ENCODE peak calls at places on chromosome 6, in ten cellular contexts. V is fibroblast of lung, G is H1, T is neural progenitor cell, N is GM23248, S is A673, R is HCT116, A is HepG2, H is PC-3, C is MM.1S. Q is an unnamed sample.

GRCh38 chr6:46381579-46381978 is 109.7 kb downstream of the RCAN2 start:
- DNase-seq in V (no peak), G (no peak), T (no peak), N (no peak), S (no peak), R (no peak), A (no peak), H (no peak), C (no peak), Q (no peak)

GRCh38 chr6:106056738-106057390 is 29.3 kb upstream of the PRDM1 start:
- DNase-seq in V (no peak), G (no peak), T (no peak), N (no peak), S (peak; percentile 56), R (no peak), A (no peak), H (peak; percentile 16), C (no peak), Q (no peak)

GRCh38 chr6:85756982-85757381 is 114.3 kb upstream of the SYNCRIP start:
- DNase-seq in V (peak; percentile 17), G (no peak), T (peak; percentile 11), N (peak; percentile 58), S (peak; percentile 45), R (peak; percentile 22), A (no peak), H (peak; percentile 59), C (peak; percentile 51), Q (no peak)

GRCh38 chr6:148416309-148416965 is 73.8 kb downstream of the SASH1 start:
- DNase-seq in V (no peak), G (no peak), T (no peak), N (no peak), S (no peak), R (no peak), A (no peak), H (no peak), C (no peak), Q (no peak)

GRCh38 chr6:93219447-93219846 is 199.9 kb downstream of the EPHA7 start:
- DNase-seq in V (no peak), G (no peak), T (no peak), N (no peak), S (no peak), R (no peak), A (no peak), H (no peak), C (no peak), Q (no peak)

GRCh38 chr6:46044876-46045617 is 29.4 kb upstream of the CLIC5 start:
- DNase-seq in V (peak; percentile 89), G (no peak), T (no peak), N (peak; percentile 90), S (peak; percentile 32), R (peak; percentile 73), A (no peak), H (peak; percentile 83), C (no peak), Q (peak; percentile 90)

GRCh38 chr6:70709826-70710225 is 42.1 kb downstream of the SMAP1 start:
- DNase-seq in V (peak; percentile 79), G (no peak), T (no peak), N (peak; percentile 80), S (peak; percentile 41), R (no peak), A (peak; percentile 5), H (peak; percentile 76), C (no peak), Q (peak; percentile 76)

GRCh38 chr6:163513003-163513402 is 98.5 kb downstream of the QKI start:
- DNase-seq in V (no peak), G (no peak), T (no peak), N (no peak), S (no peak), R (no peak), A (no peak), H (no peak), C (no peak), Q (no peak)

GRCh38 chr6:82980086-82980485 is 85.6 kb downstream of the UBE3D start:
- DNase-seq in V (peak; percentile 81), G (no peak), T (no peak), N (peak; percentile 78), S (peak; percentile 72), R (no peak), A (no peak), H (peak; percentile 69), C (no peak), Q (peak; percentile 32)

GRCh38 chr6:155850408-155850841 is 394.8 kb upstream of the NOX3 start:
- DNase-seq in V (peak; percentile 77), G (no peak), T (no peak), N (peak; percentile 16), S (no peak), R (peak; percentile 74), A (no peak), H (peak; percentile 78), C (no peak), Q (peak; percentile 39)

GRCh38 chr6:169959129-169960002 is 207.9 kb downstream of the ERMARD start:
- DNase-seq in V (no peak), G (no peak), T (no peak), N (no peak), S (no peak), R (no peak), A (no peak), H (no peak), C (peak; percentile 70), Q (no peak)

GRCh38 chr6:26284537-26285142 is 80.4 kb upstream of the BTN3A2 start:
- DNase-seq in V (peak; percentile 74), G (no peak), T (peak; percentile 82), N (peak; percentile 87), S (peak; percentile 82), R (no peak), A (no peak), H (peak; percentile 66), C (peak; percentile 77), Q (peak; percentile 48)

GRCh38 chr6:156977527-156978291 is 200.5 kb downstream of the ARID1B start:
- DNase-seq in V (peak; percentile 53), G (no peak), T (no peak), N (peak; percentile 65), S (peak; percentile 19), R (no peak), A (no peak), H (no peak), C (no peak), Q (peak; percentile 46)

GRCh38 chr6:156980515-156980914 is 203.3 kb downstream of the ARID1B start:
- DNase-seq in V (no peak), G (no peak), T (peak; percentile 52), N (no peak), S (no peak), R (no peak), A (no peak), H (peak; percentile 66), C (no peak), Q (no peak)

GRCh38 chr6:156976144-156977088 is 199.2 kb downstream of the ARID1B start:
- DNase-seq in V (peak; percentile 63), G (no peak), T (peak; percentile 45), N (peak; percentile 67), S (no peak), R (no peak), A (no peak), H (no peak), C (no peak), Q (peak; percentile 16)

GRCh38 chr6:156980948-156981347 is 203.8 kb downstream of the ARID1B start:
- DNase-seq in V (no peak), G (no peak), T (no peak), N (no peak), S (no peak), R (no peak), A (no peak), H (no peak), C (no peak), Q (no peak)

DNA sequence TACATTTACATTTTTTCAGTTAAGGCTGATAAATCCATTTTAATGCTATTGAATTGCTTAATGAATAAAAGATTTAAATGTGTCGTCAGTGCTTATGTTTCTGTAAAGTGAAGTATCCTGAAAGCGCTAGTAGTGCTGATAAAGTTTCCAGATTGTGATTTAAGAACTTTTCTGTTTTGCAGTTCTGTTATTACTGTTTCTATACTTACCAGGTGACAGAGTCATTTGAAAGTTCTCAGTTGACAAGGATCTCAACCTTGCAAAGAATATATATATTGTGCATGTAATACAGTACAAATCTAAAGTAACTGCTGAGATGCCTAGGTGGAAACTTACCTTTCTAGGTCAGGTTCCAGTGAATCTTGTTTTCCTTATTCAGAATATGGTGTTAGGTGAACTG is 201.8 kb downstream of the ARID1B start:
- DNase-seq in V (no peak), G (no peak), T (no peak), N (no peak), S (no peak), R (no peak), A (no peak), H (no peak), C (no peak), Q (no peak)
- H3K4me1 ChIP-seq in V (peaks cover 2% of the 10 kb centered on the region), G (peaks cover 19% of the 10 kb centered on the region), T (peaks cover 39% of the 10 kb centered on the region), N (peaks cover 3% of the 10 kb centered on the region), S (peaks cover 18% of the 10 kb centered on the region), R (peaks cover 11% of the 10 kb centered on the region), A (no peaks in the 10 kb centered on the region), H (peaks cover 32% of the 10 kb centered on the region), C (no peaks in the 10 kb centered on the region), Q (peaks cover 5% of the 10 kb centered on the region)

GRCh38 chr6:54846857-54847721 is 518 bp downstream of the FAM83B start:
- DNase-seq in V (no peak), G (no peak), T (peak; percentile 59), N (no peak), S (peak; percentile 48), R (no peak), A (no peak), H (peak; percentile 10), C (no peak), Q (no peak)
- TF ChIP-seq EZH2 in V (no peak), G (no peak), T (peak; percentile 51), N (no peak), S (no peak), R (no peak), A (no peak), H (no peak), C (no peak), Q (no peak)

DNA sequence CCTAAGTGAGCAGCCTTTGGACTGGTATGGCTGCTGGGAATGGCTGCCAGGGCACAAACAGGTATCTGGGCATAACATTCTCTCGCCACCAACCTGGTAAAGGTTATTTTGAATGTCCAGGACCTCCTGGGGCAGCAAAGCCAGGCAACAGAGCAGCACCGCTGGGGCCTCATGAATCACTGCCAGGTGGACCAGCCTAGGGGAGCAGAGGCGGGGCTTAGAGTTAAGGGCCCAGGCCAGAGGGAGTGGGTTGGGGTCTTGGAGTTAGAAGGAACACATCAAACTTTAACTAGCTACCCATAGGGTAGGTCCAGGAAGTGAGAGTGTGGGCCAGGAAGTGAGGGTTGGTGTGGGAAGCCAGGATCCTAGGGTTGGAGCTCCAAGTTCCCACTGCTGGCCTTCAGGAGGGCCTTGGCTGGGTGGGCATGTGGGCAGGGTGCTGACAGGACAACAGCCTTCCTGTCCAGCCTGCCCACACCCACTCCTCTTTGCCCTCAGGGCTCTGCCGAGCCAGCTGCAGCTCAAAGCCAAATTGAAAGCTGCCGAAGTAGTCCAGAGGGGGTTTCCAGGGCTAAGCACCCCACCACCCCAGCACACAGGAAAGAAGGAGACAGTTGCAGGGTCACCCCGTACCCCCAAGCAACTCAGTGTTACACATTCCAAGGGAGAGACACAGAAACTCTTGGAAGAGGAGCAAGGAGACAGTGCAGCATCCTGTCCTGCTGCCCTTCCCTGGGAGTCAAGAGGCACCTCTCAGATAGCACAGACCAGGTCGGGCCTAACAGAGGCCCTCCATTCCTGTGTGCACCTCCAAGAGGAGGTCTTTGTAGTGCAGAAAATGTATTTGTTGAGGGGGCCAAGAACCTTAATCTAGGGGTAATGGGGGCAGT is 2.6 kb downstream of the NFKBIE start:
- DNase-seq in V (no peak), G (no peak), T (no peak), N (no peak), S (no peak), R (no peak), A (no peak), H (no peak), C (peak; percentile 29), Q (no peak)
- H3K4me3 ChIP-seq in V (no peak overlapping the region), G (peak overlapping the region; percentile 19), T (no peak overlapping the region), N (no peak overlapping the region), S (no peak overlapping the region), R (no peak overlapping the region), A (peak overlapping the region; percentile 95), H (peak overlapping the region; percentile 80), C (peak overlapping the region; percentile 95), Q (no peak overlapping the region)

GRCh38 chr6:30720738-30721197 is 616 bp downstream of the TUBB start:
- DNase-seq in V (no peak), G (no peak), T (peak; percentile 87), N (peak; percentile 80), S (peak; percentile 87), R (no peak), A (peak; percentile 57), H (peak; percentile 50), C (peak; percentile 80), Q (peak; percentile 46)
- H3K4me1 ChIP-seq in V (peaks cover 17% of the 10 kb centered on the region), G (peaks cover 2% of the 10 kb centered on the region), T (peaks cover 18% of the 10 kb centered on the region), N (peaks cover 49% of the 10 kb centered on the region), S (peaks cover 40% of the 10 kb centered on the region), R (peaks cover 66% of the 10 kb centered on the region), A (peaks cover 63% of the 10 kb centered on the region), H (peaks cover 41% of the 10 kb centered on the region), C (peaks cover 28% of the 10 kb centered on the region), Q (peaks cover 44% of the 10 kb centered on the region)

Q was measured in mammary epithelial cell.